ENCODE peak calls at places on chromosome 18, in six cellular contexts. One of them, this sample, is unnamed.

GRCh38 chr18:23355206-23355605 is 97.9 kb upstream of the RIOK3 start:
- DNase-seq in pancreas: no peak
- DNase-seq in hepatocyte: no peak
- DNase-seq in breast epithelium: no peak
- DNase-seq in right lobe of liver: no peak
- DNase-seq in colonic mucosa: no peak
- DNase-seq in this sample: no peak

GRCh38 chr18:53944721-53945120 is 279.7 kb downstream of the MBD2 start:
- DNase-seq in hepatocyte: no peak
- DNase-seq in breast epithelium: no peak
- DNase-seq in colonic mucosa: no peak
- DNase-seq in right lobe of liver: no peak
- DNase-seq in pancreas: no peak
- DNase-seq in this sample: no peak

GRCh38 chr18:8706981-8707940 is 1.9 kb downstream of the MTCL1 start:
- DNase-seq in hepatocyte: peak
- DNase-seq in colonic mucosa: no peak
- DNase-seq in pancreas: peak
- DNase-seq in right lobe of liver: peak
- DNase-seq in breast epithelium: no peak
- DNase-seq in this sample: no peak

GRCh38 chr18:59690216-59691045 is 6.8 kb downstream of the CCBE1 start:
- DNase-seq in pancreas: no peak
- DNase-seq in breast epithelium: no peak
- DNase-seq in right lobe of liver: no peak
- DNase-seq in hepatocyte: no peak
- DNase-seq in colonic mucosa: no peak
- DNase-seq in this sample: no peak

GRCh38 chr18:42644729-42645131 is 470.8 kb downstream of the RIT2 start:
- DNase-seq in colonic mucosa: no peak
- DNase-seq in right lobe of liver: no peak
- DNase-seq in breast epithelium: no peak
- DNase-seq in hepatocyte: no peak
- DNase-seq in pancreas: no peak
- DNase-seq in this sample: no peak

GRCh38 chr18:3816601-3817363 is 366.8 kb downstream of the TGIF1 start:
- DNase-seq in breast epithelium: no peak
- DNase-seq in colonic mucosa: no peak
- DNase-seq in pancreas: peak
- DNase-seq in right lobe of liver: no peak
- DNase-seq in hepatocyte: peak
- DNase-seq in this sample: no peak

GRCh38 chr18:55256568-55257289 is 297.5 kb upstream of the CCDC68 start:
- DNase-seq in colonic mucosa: no peak
- DNase-seq in pancreas: no peak
- DNase-seq in breast epithelium: no peak
- DNase-seq in hepatocyte: no peak
- DNase-seq in right lobe of liver: no peak
- DNase-seq in this sample: no peak

GRCh38 chr18:8783335-8783993 is 78.1 kb downstream of the MTCL1 start:
- DNase-seq in right lobe of liver: no peak
- DNase-seq in colonic mucosa: no peak
- DNase-seq in hepatocyte: no peak
- DNase-seq in breast epithelium: no peak
- DNase-seq in pancreas: no peak
- DNase-seq in this sample: no peak

GRCh38 chr18:23135679-23136325 is 517 bp downstream of the CABLES1 start:
- DNase-seq in breast epithelium: peak
- DNase-seq in hepatocyte: peak
- DNase-seq in colonic mucosa: peak
- DNase-seq in right lobe of liver: peak
- DNase-seq in pancreas: peak
- DNase-seq in this sample: no peak

GRCh38 chr18:21571763-21572162 is 28.7 kb downstream of the ESCO1 start:
- DNase-seq in right lobe of liver: no peak
- DNase-seq in pancreas: no peak
- DNase-seq in colonic mucosa: no peak
- DNase-seq in hepatocyte: no peak
- DNase-seq in breast epithelium: no peak
- DNase-seq in this sample: no peak

GRCh38 chr18:62017618-62018017 is 124.8 kb upstream of the RNF152 start:
- DNase-seq in breast epithelium: no peak
- DNase-seq in hepatocyte: no peak
- DNase-seq in pancreas: no peak
- DNase-seq in right lobe of liver: no peak
- DNase-seq in colonic mucosa: no peak
- DNase-seq in this sample: no peak

GRCh38 chr18:13137939-13138821 is 80.4 kb upstream of the LDLRAD4 start:
- DNase-seq in breast epithelium: no peak
- DNase-seq in colonic mucosa: peak
- DNase-seq in right lobe of liver: peak
- DNase-seq in hepatocyte: no peak
- DNase-seq in pancreas: no peak
- DNase-seq in this sample: peak

GRCh38 chr18:8526316-8526715 is 82.9 kb upstream of the RAB12 start:
- DNase-seq in hepatocyte: no peak
- DNase-seq in colonic mucosa: no peak
- DNase-seq in breast epithelium: no peak
- DNase-seq in pancreas: no peak
- DNase-seq in right lobe of liver: no peak
- DNase-seq in this sample: no peak

GRCh38 chr18:1018211-1018651 is 113.6 kb downstream of the ADCYAP1 start:
- DNase-seq in right lobe of liver: no peak
- DNase-seq in colonic mucosa: no peak
- DNase-seq in hepatocyte: no peak
- DNase-seq in breast epithelium: no peak
- DNase-seq in pancreas: no peak
- DNase-seq in this sample: no peak

GRCh38 chr18:62018034-62018760 is 125.4 kb upstream of the RNF152 start:
- DNase-seq in pancreas: no peak
- DNase-seq in colonic mucosa: peak
- DNase-seq in breast epithelium: no peak
- DNase-seq in hepatocyte: peak
- DNase-seq in right lobe of liver: no peak
- DNase-seq in this sample: peak

GRCh38 chr18:55511277-55511676 is 76.7 kb downstream of the TCF4 start:
- DNase-seq in breast epithelium: no peak
- DNase-seq in right lobe of liver: no peak
- DNase-seq in pancreas: no peak
- DNase-seq in colonic mucosa: no peak
- DNase-seq in hepatocyte: no peak
- DNase-seq in this sample: no peak

GRCh38 chr18:24027156-24027555 is 12.6 kb downstream of the TTC39C start:
- DNase-seq in right lobe of liver: no peak
- DNase-seq in colonic mucosa: no peak
- DNase-seq in pancreas: no peak
- DNase-seq in breast epithelium: no peak
- DNase-seq in hepatocyte: no peak
- DNase-seq in this sample: no peak

GRCh38 chr18:61935362-61935761 is 42.6 kb upstream of the RNF152 start:
- DNase-seq in colonic mucosa: no peak
- DNase-seq in right lobe of liver: no peak
- DNase-seq in hepatocyte: no peak
- DNase-seq in pancreas: no peak
- DNase-seq in breast epithelium: no peak
- DNase-seq in this sample: no peak

GRCh38 chr18:14978191-14978590 is 230.2 kb downstream of the ANKRD30B start:
- DNase-seq in right lobe of liver: no peak
- DNase-seq in breast epithelium: no peak
- DNase-seq in colonic mucosa: no peak
- DNase-seq in pancreas: no peak
- DNase-seq in hepatocyte: no peak
- DNase-seq in this sample: no peak

GRCh38 chr18:6414118-6414722 is 491 bp downstream of the L3MBTL4 start:
- DNase-seq in right lobe of liver: peak
- DNase-seq in pancreas: peak
- DNase-seq in breast epithelium: peak
- DNase-seq in colonic mucosa: peak
- DNase-seq in hepatocyte: peak
- DNase-seq in this sample: peak
- H3K27ac ChIP-seq in right lobe of liver: peak
- H3K27ac ChIP-seq in pancreas: peak
- H3K27ac ChIP-seq in breast epithelium: peak
- H3K27ac ChIP-seq in colonic mucosa: peak
- H3K27ac ChIP-seq in hepatocyte: peak
- H3K27ac ChIP-seq in this sample: peak

GRCh38 chr18:43869451-43870008 is 592.2 kb upstream of the SYT4 start:
- DNase-seq in pancreas: no peak
- DNase-seq in colonic mucosa: no peak
- DNase-seq in hepatocyte: no peak
- DNase-seq in breast epithelium: no peak
- DNase-seq in right lobe of liver: no peak
- DNase-seq in this sample: no peak
- H3K27ac ChIP-seq in pancreas: peak
- H3K27ac ChIP-seq in colonic mucosa: no peak
- H3K27ac ChIP-seq in hepatocyte: peak
- H3K27ac ChIP-seq in breast epithelium: peak
- H3K27ac ChIP-seq in right lobe of liver: no peak
- H3K27ac ChIP-seq in this sample: peak

GRCh38 chr18:43846302-43846701 is 569.0 kb upstream of the SYT4 start:
- DNase-seq in breast epithelium: no peak
- DNase-seq in pancreas: no peak
- DNase-seq in colonic mucosa: no peak
- DNase-seq in hepatocyte: no peak
- DNase-seq in right lobe of liver: no peak
- DNase-seq in this sample: no peak

GRCh38 chr18:43847164-43848091 is 570.1 kb upstream of the SYT4 start:
- DNase-seq in right lobe of liver: no peak
- DNase-seq in colonic mucosa: no peak
- DNase-seq in pancreas: no peak
- DNase-seq in hepatocyte: no peak
- DNase-seq in breast epithelium: no peak
- DNase-seq in this sample: no peak
- H3K27ac ChIP-seq in right lobe of liver: no peak
- H3K27ac ChIP-seq in colonic mucosa: peak
- H3K27ac ChIP-seq in pancreas: no peak
- H3K27ac ChIP-seq in hepatocyte: peak
- H3K27ac ChIP-seq in breast epithelium: peak
- H3K27ac ChIP-seq in this sample: peak

DNA sequence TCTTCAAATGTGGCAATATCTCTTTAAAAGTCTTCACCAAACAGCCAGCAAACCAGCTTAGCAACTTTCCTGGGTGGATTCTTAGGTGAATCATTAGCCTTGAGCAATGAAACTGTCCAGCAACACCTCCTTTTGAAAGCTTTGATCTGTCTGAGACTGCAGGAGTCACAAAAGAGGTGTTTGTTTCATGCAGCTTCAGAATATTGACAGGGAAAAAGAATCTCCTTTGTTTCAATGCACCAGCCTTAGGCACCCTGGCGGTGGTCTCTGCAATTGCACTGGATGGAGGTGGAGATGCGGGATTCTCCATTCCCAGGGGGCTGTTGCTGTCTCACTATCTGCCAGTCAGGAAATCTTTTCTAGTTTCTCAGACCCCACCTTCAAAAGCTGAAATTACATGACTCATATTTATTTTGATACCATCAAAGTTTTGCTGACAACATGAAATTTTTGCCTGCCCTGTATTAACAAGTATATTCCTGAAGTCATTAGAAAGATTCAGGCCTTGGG is 76.0 kb upstream of the DSG1 start:
- DNase-seq in hepatocyte: peak
- DNase-seq in colonic mucosa: peak
- DNase-seq in right lobe of liver: no peak
- DNase-seq in pancreas: peak
- DNase-seq in breast epithelium: no peak
- DNase-seq in this sample: no peak
- H3K27ac ChIP-seq in hepatocyte: peak
- H3K27ac ChIP-seq in colonic mucosa: peak
- H3K27ac ChIP-seq in right lobe of liver: no peak
- H3K27ac ChIP-seq in pancreas: peak
- H3K27ac ChIP-seq in breast epithelium: peak
- H3K27ac ChIP-seq in this sample: no peak

GRCh38 chr18:48973731-48974130 is 23.0 kb upstream of the SMAD7 start:
- DNase-seq in breast epithelium: no peak
- DNase-seq in pancreas: no peak
- DNase-seq in right lobe of liver: no peak
- DNase-seq in colonic mucosa: peak
- DNase-seq in hepatocyte: peak
- DNase-seq in this sample: no peak

GRCh38 chr18:48977914-48978313 is 27.1 kb upstream of the SMAD7 start:
- DNase-seq in right lobe of liver: no peak
- DNase-seq in breast epithelium: no peak
- DNase-seq in colonic mucosa: no peak
- DNase-seq in pancreas: no peak
- DNase-seq in hepatocyte: no peak
- DNase-seq in this sample: no peak

GRCh38 chr18:48975817-48976649 is 25.3 kb upstream of the SMAD7 start:
- DNase-seq in pancreas: peak
- DNase-seq in colonic mucosa: peak
- DNase-seq in breast epithelium: peak
- DNase-seq in right lobe of liver: peak
- DNase-seq in hepatocyte: peak
- DNase-seq in this sample: no peak

GRCh38 chr18:48974304-48975220 is 23.8 kb upstream of the SMAD7 start:
- DNase-seq in colonic mucosa: no peak
- DNase-seq in right lobe of liver: no peak
- DNase-seq in breast epithelium: no peak
- DNase-seq in pancreas: no peak
- DNase-seq in hepatocyte: peak
- DNase-seq in this sample: no peak

DNA sequence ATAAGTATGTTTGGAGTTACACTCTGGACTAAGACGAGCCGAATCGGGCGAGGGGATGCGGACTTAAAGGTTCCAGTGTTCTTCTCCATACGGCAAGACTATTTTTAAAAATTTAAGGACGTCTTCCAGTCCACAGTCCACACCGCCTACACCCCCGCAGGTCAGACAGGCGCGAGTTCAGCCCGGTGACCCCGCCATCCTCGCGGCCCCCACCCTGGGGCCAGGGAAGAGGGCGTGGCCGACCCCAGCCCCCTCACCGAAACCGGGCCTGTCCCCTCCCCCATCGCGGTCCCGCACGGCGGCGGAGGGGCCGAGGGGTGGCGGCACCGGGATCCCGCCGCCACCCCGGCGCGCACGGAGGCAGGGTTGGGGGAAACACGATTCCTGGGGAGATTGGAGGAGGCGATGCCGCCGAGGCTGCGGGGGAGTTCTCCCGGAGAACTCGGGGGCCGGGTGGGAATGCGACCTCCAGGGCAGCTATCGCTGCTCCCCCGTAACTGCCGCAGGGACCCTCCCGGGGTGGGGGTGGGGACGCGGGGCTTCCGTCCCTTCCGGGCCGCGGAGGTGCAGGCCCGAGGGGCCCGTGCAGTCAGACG is 24.6 kb upstream of the SMAD7 start:
- DNase-seq in right lobe of liver: no peak
- DNase-seq in pancreas: peak
- DNase-seq in colonic mucosa: no peak
- DNase-seq in breast epithelium: no peak
- DNase-seq in hepatocyte: no peak
- DNase-seq in this sample: no peak
- H3K27ac ChIP-seq in right lobe of liver: peak
- H3K27ac ChIP-seq in pancreas: peak
- H3K27ac ChIP-seq in colonic mucosa: peak
- H3K27ac ChIP-seq in breast epithelium: peak
- H3K27ac ChIP-seq in hepatocyte: peak
- H3K27ac ChIP-seq in this sample: peak